ENCODE peak calls at places on chromosomes 7 and 10, in four cellular contexts. One of them, this sample, is unnamed.

GRCh38 chr10:84356951-84357350 is 28.6 kb downstream of the CCSER2 start:
- DNase-seq in glutamatergic neuron: no peak
- DNase-seq in neural progenitor cell: no peak
- DNase-seq in GM13977: no peak
- DNase-seq in this sample: no peak

GRCh38 chr10:70866424-70866823 is 21.9 kb downstream of the PCBD1 start:
- DNase-seq in glutamatergic neuron: no peak
- DNase-seq in neural progenitor cell: no peak
- DNase-seq in GM13977: no peak
- DNase-seq in this sample: no peak

GRCh38 chr10:100745882-100746412 is 565 bp downstream of the PAX2 start:
- DNase-seq in glutamatergic neuron: peak
- DNase-seq in neural progenitor cell: peak
- DNase-seq in GM13977: no peak
- DNase-seq in this sample: no peak

GRCh38 chr10:115826391-115826790 is 446.6 kb downstream of the GFRA1 start:
- DNase-seq in glutamatergic neuron: no peak
- DNase-seq in neural progenitor cell: no peak
- DNase-seq in GM13977: no peak
- DNase-seq in this sample: no peak

GRCh38 chr10:35089641-35090161 is 440 bp downstream of the CUL2 start:
- DNase-seq in glutamatergic neuron: no peak
- DNase-seq in neural progenitor cell: peak
- DNase-seq in GM13977: peak
- DNase-seq in this sample: peak

GRCh38 chr7:30985756-30986155 is 22.0 kb downstream of the GHRHR start:
- DNase-seq in glutamatergic neuron: no peak
- DNase-seq in neural progenitor cell: no peak
- DNase-seq in GM13977: no peak
- DNase-seq in this sample: no peak

GRCh38 chr7:156174428-156174827 is 362.2 kb upstream of the SHH start:
- DNase-seq in glutamatergic neuron: no peak
- DNase-seq in neural progenitor cell: no peak
- DNase-seq in GM13977: no peak
- DNase-seq in this sample: no peak

GRCh38 chr10:90818736-90819135 is 39.1 kb downstream of the HTR7 start:
- DNase-seq in glutamatergic neuron: no peak
- DNase-seq in neural progenitor cell: no peak
- DNase-seq in GM13977: no peak
- DNase-seq in this sample: no peak

GRCh38 chr10:71677261-71677660 is 42.3 kb downstream of the C10orf105 start:
- DNase-seq in glutamatergic neuron: no peak
- DNase-seq in neural progenitor cell: no peak
- DNase-seq in GM13977: no peak
- DNase-seq in this sample: no peak

GRCh38 chr10:83075395-83076072 is 1063.8 kb upstream of the GHITM start:
- DNase-seq in glutamatergic neuron: no peak
- DNase-seq in neural progenitor cell: no peak
- DNase-seq in GM13977: no peak
- DNase-seq in this sample: no peak

GRCh38 chr10:111836586-111836985 is 347.0 kb downstream of the GPAM start:
- DNase-seq in glutamatergic neuron: no peak
- DNase-seq in neural progenitor cell: no peak
- DNase-seq in GM13977: no peak
- DNase-seq in this sample: no peak

GRCh38 chr7:106978425-106979386 is 65.8 kb upstream of the PRKAR2B start:
- DNase-seq in glutamatergic neuron: no peak
- DNase-seq in neural progenitor cell: no peak
- DNase-seq in GM13977: no peak
- DNase-seq in this sample: no peak

GRCh38 chr7:22787936-22788335 is 34.7 kb downstream of the TOMM7 start:
- DNase-seq in glutamatergic neuron: no peak
- DNase-seq in neural progenitor cell: no peak
- DNase-seq in GM13977: no peak
- DNase-seq in this sample: no peak

GRCh38 chr10:80664071-80664680 is 126.5 kb downstream of the SH2D4B start:
- DNase-seq in glutamatergic neuron: peak
- DNase-seq in neural progenitor cell: peak
- DNase-seq in GM13977: peak
- DNase-seq in this sample: peak

GRCh38 chr7:100639995-100640394 is 1.4 kb downstream of the TFR2 start:
- DNase-seq in glutamatergic neuron: no peak
- DNase-seq in neural progenitor cell: peak
- DNase-seq in GM13977: no peak
- DNase-seq in this sample: no peak
- TF ChIP-seq CTCF in glutamatergic neuron: no peak
- TF ChIP-seq CTCF in neural progenitor cell: no peak
- TF ChIP-seq CTCF in GM13977: no peak
- TF ChIP-seq CTCF in this sample: no peak

DNA sequence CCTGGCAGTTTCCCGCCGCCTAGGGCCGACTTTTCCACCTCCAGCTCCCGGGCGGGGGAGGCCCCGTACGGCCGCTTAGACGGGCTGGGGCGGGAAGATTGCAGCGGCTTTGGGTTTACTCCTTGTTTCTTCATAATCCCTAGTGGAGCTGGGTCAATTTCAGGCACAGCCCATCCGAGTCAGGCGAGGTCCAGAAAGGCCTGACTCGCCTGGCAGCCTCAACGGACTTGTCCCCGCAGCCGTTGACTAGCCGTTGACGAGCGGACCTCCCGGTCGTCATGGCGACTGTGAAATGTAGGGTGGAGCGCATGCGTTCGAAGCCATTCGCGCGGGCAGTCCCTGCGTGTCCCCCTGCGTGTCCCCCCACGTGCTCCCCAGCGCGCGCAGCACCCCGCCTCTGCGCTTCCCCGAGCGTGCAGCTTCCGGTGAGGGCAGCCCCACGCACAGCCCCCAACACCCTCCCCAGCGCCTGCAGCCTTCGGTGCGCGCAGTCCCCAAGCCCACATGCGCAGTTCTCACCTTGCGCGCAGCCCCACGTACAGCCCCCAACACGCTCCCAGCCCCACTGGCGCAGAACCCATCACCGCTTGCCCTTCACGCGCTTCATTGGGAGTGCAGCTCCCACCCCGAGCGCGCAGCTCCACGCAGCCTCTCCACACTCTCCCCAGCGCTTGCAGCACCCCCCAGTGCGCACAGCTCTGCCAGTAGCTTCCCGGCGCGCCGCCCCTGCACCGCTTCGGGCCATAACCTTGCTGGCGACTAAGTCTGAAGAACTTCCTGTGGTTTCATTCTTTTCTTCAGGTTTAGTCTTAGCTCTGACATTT is 67.8 kb downstream of the TBX20 start:
- DNase-seq in glutamatergic neuron: peak
- DNase-seq in neural progenitor cell: peak
- DNase-seq in GM13977: peak
- DNase-seq in this sample: peak
- TF ChIP-seq CTCF in glutamatergic neuron: no peak
- TF ChIP-seq CTCF in neural progenitor cell: peak
- TF ChIP-seq CTCF in GM13977: no peak
- TF ChIP-seq CTCF in this sample: no peak

DNA sequence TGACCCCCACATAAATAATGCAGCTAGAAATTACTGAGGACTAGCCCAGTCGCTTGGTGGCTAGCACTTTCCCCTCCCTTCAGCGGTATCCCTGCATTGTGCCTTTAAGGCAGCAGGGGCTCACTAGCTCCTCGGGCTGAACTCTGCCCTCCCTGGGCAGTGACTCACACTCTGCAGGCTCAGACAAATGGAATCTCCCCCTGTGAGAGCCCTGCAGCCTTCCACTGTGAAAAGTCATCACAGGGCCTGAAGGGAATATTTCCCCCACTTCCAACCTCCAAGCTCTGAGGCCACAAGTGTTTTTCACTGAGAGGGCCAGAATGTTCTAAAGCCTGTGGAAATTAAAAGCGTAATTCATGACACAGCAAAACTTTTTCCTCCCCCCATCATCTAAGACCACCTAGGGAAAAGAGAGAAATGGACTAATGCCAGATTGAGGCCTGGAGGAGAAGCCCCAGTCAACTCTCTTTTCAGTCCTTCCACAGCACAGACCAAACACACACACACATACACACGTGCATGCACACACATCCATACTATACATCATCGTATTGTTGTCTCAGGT is 93.6 kb upstream of the COL1A2 start:
- DNase-seq in glutamatergic neuron: peak
- DNase-seq in neural progenitor cell: peak
- DNase-seq in GM13977: no peak
- DNase-seq in this sample: no peak
- TF ChIP-seq CTCF in glutamatergic neuron: no peak
- TF ChIP-seq CTCF in neural progenitor cell: no peak
- TF ChIP-seq CTCF in GM13977: no peak
- TF ChIP-seq CTCF in this sample: no peak

GRCh38 chr10:27783660-27784059 is 38.0 kb upstream of the MKX start:
- DNase-seq in glutamatergic neuron: no peak
- DNase-seq in neural progenitor cell: peak
- DNase-seq in GM13977: no peak
- DNase-seq in this sample: no peak
- TF ChIP-seq CTCF in glutamatergic neuron: peak
- TF ChIP-seq CTCF in neural progenitor cell: peak
- TF ChIP-seq CTCF in GM13977: no peak
- TF ChIP-seq CTCF in this sample: no peak

GRCh38 chr10:11243425-11244222 is 226.0 kb downstream of the CELF2 start:
- DNase-seq in glutamatergic neuron: no peak
- DNase-seq in neural progenitor cell: no peak
- DNase-seq in GM13977: no peak
- DNase-seq in this sample: no peak

GRCh38 chr10:11245981-11246590 is 228.4 kb downstream of the CELF2 start:
- DNase-seq in glutamatergic neuron: no peak
- DNase-seq in neural progenitor cell: no peak
- DNase-seq in GM13977: no peak
- DNase-seq in this sample: no peak

GRCh38 chr10:11245095-11245479 is 227.4 kb downstream of the CELF2 start:
- DNase-seq in glutamatergic neuron: no peak
- DNase-seq in neural progenitor cell: no peak
- DNase-seq in GM13977: no peak
- DNase-seq in this sample: no peak

GRCh38 chr10:11245510-11245909 is 227.8 kb downstream of the CELF2 start:
- DNase-seq in glutamatergic neuron: no peak
- DNase-seq in neural progenitor cell: no peak
- DNase-seq in GM13977: peak
- DNase-seq in this sample: peak

DNA sequence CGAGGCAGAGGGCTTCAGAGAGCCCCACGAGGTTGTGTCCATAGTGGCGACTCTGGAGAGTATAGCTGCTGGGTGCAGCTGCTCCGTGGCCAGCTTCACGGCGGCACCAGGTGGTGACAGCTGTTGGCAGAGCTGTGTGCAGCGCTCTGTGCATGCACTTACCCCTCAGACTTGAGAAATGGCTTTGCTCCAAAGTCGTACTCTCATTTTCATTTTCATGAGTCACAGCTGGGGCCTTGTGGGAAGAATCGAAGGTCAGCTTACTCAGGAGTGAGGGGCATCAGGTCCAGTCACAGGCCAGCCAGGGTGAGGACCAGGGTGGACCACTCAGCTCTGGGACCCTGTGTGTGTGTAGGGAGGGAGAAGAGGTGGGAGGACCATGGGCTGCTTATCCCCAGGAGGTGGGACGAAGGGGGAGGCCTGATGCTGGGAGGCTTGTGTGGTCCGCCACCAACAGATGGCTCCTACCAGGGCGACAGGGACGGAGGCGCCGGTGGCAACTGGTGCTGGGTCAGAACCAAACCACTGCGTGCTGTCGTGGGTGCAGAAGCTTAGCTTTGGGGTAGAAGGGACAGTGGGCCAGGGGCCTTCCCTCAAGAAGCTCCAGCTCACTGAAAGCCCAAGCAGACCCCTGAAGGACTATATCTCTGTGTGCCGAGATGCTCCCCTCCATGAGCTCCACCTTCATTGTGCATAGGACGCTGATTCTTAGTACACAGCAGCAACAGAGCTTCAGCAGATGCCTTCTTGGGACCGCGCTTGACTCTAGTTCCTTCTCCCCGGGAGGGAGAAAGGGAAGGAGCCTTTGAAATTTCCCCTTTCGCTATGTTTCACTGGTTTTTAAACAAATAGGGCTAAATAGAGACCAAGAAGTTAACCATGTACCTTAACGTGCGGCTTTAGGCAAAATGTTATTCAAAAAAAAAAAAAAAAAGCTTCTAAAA is 225.0 kb downstream of the CELF2 start:
- DNase-seq in glutamatergic neuron: peak
- DNase-seq in neural progenitor cell: no peak
- DNase-seq in GM13977: peak
- DNase-seq in this sample: peak
- TF ChIP-seq CTCF in glutamatergic neuron: no peak
- TF ChIP-seq CTCF in neural progenitor cell: no peak
- TF ChIP-seq CTCF in GM13977: peak
- TF ChIP-seq CTCF in this sample: peak

GRCh38 chr7:99928994-99929729 is at the start of gene GJC3:
- DNase-seq in glutamatergic neuron: peak
- DNase-seq in neural progenitor cell: peak
- DNase-seq in GM13977: peak
- DNase-seq in this sample: peak
- TF ChIP-seq CTCF in glutamatergic neuron: no peak
- TF ChIP-seq CTCF in neural progenitor cell: peak
- TF ChIP-seq CTCF in GM13977: peak
- TF ChIP-seq CTCF in this sample: peak

GRCh38 chr10:60236869-60237524 is 152.7 kb downstream of the ANK3 start:
- DNase-seq in glutamatergic neuron: no peak
- DNase-seq in neural progenitor cell: no peak
- DNase-seq in GM13977: peak
- DNase-seq in this sample: peak

GRCh38 chr10:60237977-60238376 is 151.7 kb downstream of the ANK3 start:
- DNase-seq in glutamatergic neuron: no peak
- DNase-seq in neural progenitor cell: no peak
- DNase-seq in GM13977: peak
- DNase-seq in this sample: peak

GRCh38 chr10:60235001-60235400 is 154.7 kb downstream of the ANK3 start:
- DNase-seq in glutamatergic neuron: no peak
- DNase-seq in neural progenitor cell: no peak
- DNase-seq in GM13977: no peak
- DNase-seq in this sample: no peak

GRCh38 chr10:60239228-60239627 is 150.4 kb downstream of the ANK3 start:
- DNase-seq in glutamatergic neuron: no peak
- DNase-seq in neural progenitor cell: no peak
- DNase-seq in GM13977: no peak
- DNase-seq in this sample: no peak

DNA sequence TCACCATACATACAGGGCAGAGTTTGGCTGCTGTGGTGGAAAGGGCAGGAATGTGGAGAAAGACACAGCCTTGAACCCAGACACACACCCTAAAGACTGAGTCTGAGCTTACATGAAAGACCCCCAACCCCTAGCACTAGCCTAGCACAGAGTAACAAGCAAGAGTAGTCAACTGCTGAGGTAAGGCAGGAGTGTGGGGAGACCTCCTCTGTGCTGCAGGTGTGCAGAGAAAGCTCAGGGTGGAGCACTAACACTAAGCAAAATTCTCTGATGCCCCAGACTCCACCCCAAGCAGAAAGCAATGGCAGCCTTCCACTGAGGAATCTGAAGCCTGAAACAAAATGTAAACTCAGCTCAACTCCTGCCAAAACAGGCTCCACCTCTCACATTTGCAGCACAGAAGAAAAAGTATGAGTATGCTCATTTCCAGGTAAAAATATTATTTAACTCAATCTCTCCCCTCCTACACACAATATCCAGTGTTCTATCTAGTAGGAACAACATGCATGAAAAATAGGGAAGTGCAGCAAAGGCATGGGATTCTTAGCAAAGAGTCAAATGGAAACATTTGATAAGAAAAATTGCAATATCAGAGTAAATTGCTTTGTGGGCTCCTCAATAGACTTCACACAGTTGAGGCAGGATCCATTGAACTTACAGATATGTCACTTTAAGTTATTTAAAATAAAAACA is 151.1 kb downstream of the ANK3 start:
- DNase-seq in glutamatergic neuron: no peak
- DNase-seq in neural progenitor cell: peak
- DNase-seq in GM13977: peak
- DNase-seq in this sample: peak
- TF ChIP-seq CTCF in glutamatergic neuron: no peak
- TF ChIP-seq CTCF in neural progenitor cell: peak
- TF ChIP-seq CTCF in GM13977: peak
- TF ChIP-seq CTCF in this sample: peak